ENCODE peak calls at places on chromosomes 4 and X, in seven cellular contexts. J is NCI-H1694 treated with DMSO at 0.1 percent for 48 hours, H is lower lobe of right lung, L is AG08396, O is AML-193, X is tibial artery, R is GM23248. W is an unnamed sample.

GRCh38 chrX:30304866-30305265 is 4.3 kb downstream of the NR0B1 start:
- DNase-seq in H (no peak), R (no peak), J (no peak), O (no peak), X (no peak), L (no peak), W (no peak)

GRCh38 chr4:53532521-53532920 is 58.8 kb downstream of the LNX1 start:
- DNase-seq in L (no peak), O (no peak), J (no peak), R (no peak), X (no peak), H (no peak), W (no peak)

GRCh38 chr4:70734168-70734954 is 12.6 kb downstream of the RUFY3 start:
- DNase-seq in H (no peak), O (peak), L (peak), J (no peak), X (no peak), R (peak), W (no peak)

GRCh38 chr4:65170768-65171514 is 499.3 kb downstream of the EPHA5 start:
- DNase-seq in H (no peak), O (no peak), J (no peak), R (no peak), X (no peak), L (no peak), W (no peak)

GRCh38 chr4:89253935-89254334 is 53.7 kb downstream of the GPRIN3 start:
- DNase-seq in O (no peak), X (no peak), L (no peak), H (no peak), J (no peak), R (no peak), W (no peak)

GRCh38 chr4:117412661-117413060 is 327.3 kb upstream of the TRAM1L1 start:
- DNase-seq in H (no peak), J (no peak), L (no peak), O (no peak), R (no peak), X (no peak), W (no peak)

GRCh38 chr4:159598602-159599001 is 495.7 kb downstream of the RAPGEF2 start:
- DNase-seq in R (no peak), X (no peak), O (no peak), H (no peak), J (no peak), L (no peak), W (no peak)

GRCh38 chrX:121254336-121254735 is 206.9 kb downstream of the GLUD2 start:
- DNase-seq in R (no peak), J (peak), L (no peak), H (no peak), O (no peak), X (no peak), W (no peak)

GRCh38 chr4:143286733-143287570 is 49.7 kb upstream of the GAB1 start:
- DNase-seq in X (no peak), L (peak), J (no peak), H (no peak), O (no peak), R (peak), W (no peak)

GRCh38 chrX:109184506-109185139 is 297.3 kb downstream of the GUCY2F start:
- DNase-seq in O (no peak), R (no peak), X (no peak), L (no peak), H (no peak), J (no peak), W (no peak)

W was measured in right cardiac atrium.